ENCODE peak calls at places on chromosomes 11 and 22, in eight cellular contexts. B is cardiac fibroblast, J is NCI-H1092, H is iris pigment epithelial cell, K is mammary epithelial cell, T is NCI-H1105, N is endothelial cell, V is choroid plexus epithelial cell. E is an unnamed sample.

GRCh38 chr11:1778141-1778911 is 14.6 kb upstream of the CTSD start:
- DNase-seq in J (no peak), K (peak), V (no peak), N (no peak), T (no peak), H (no peak), B (no peak), E (no peak)

GRCh38 chr11:120563698-120564572 is 52.4 kb downstream of the GRIK4 start:
- DNase-seq in N (peak), J (peak), V (peak), H (peak), B (no peak), K (no peak), T (peak), E (peak)

GRCh38 chr11:14133381-14133780 is 170.9 kb downstream of the SPON1 start:
- DNase-seq in T (no peak), H (no peak), J (no peak), K (no peak), B (no peak), V (no peak), N (no peak), E (no peak)

GRCh38 chr11:69358398-69359080 is 64.6 kb downstream of the MYEOV start:
- DNase-seq in H (no peak), N (no peak), J (no peak), K (no peak), V (no peak), T (no peak), B (no peak), E (no peak)

GRCh38 chr11:73203790-73204189 is 14.3 kb upstream of the P2RY2 start:
- DNase-seq in V (no peak), N (no peak), B (no peak), T (no peak), K (no peak), H (no peak), J (no peak), E (no peak)

GRCh38 chr11:70367071-70367470 is 31.3 kb upstream of the CTTN start:
- DNase-seq in T (no peak), J (no peak), B (no peak), H (peak), N (no peak), K (no peak), V (peak), E (no peak)

GRCh38 chr22:20076627-20077172 is 3.3 kb upstream of the DGCR8 start:
- DNase-seq in K (no peak), B (no peak), V (no peak), H (no peak), N (no peak), J (no peak), T (no peak), E (no peak)

GRCh38 chr22:42316988-42317387 is 46.5 kb upstream of the TCF20 start:
- DNase-seq in N (no peak), H (no peak), T (no peak), V (peak), B (peak), K (peak), J (no peak), E (no peak)

GRCh38 chr22:46501701-46502100 is 35.7 kb downstream of the CELSR1 start:
- DNase-seq in H (peak), B (peak), T (no peak), J (no peak), V (peak), K (peak), N (no peak), E (no peak)

GRCh38 chr11:14542384-14542783 is 22.2 kb upstream of the PSMA1 start:
- DNase-seq in N (no peak), V (no peak), B (no peak), H (no peak), J (peak), K (no peak), T (peak), E (peak)

GRCh38 chr11:116881153-116881552 is 43.7 kb upstream of the APOA1 start:
- DNase-seq in B (no peak), J (no peak), V (no peak), H (no peak), N (no peak), T (no peak), K (no peak), E (no peak)

GRCh38 chr11:121334973-121335711 is 42.6 kb downstream of the SC5D start:
- DNase-seq in H (peak), K (no peak), B (no peak), J (no peak), T (peak), N (no peak), V (peak), E (no peak)

GRCh38 chr11:19498986-19499669 is 213.5 kb upstream of the NAV2 start:
- DNase-seq in T (peak), K (peak), V (peak), N (no peak), B (peak), H (peak), J (no peak), E (no peak)

GRCh38 chr22:46732513-46732912 is 5.5 kb downstream of the CERK start:
- DNase-seq in K (no peak), T (no peak), B (no peak), N (no peak), H (no peak), V (no peak), J (no peak), E (no peak)

GRCh38 chr22:30206964-30207363 is 39.6 kb downstream of the LIF start:
- DNase-seq in V (peak), B (peak), H (peak), K (peak), T (no peak), N (no peak), J (no peak), E (no peak)

GRCh38 chr11:6414874-6415328 is 4.0 kb downstream of the APBB1 start:
- DNase-seq in H (no peak), B (no peak), J (no peak), T (no peak), V (no peak), K (no peak), N (no peak), E (no peak)

GRCh38 chr22:29837780-29838598 is at the start of gene ASCC2:
- DNase-seq in H (peak), J (peak), K (peak), V (peak), N (peak), T (peak), B (peak), E (peak)

GRCh38 chr11:70603756-70604211 is 205.5 kb downstream of the CTTN start:
- DNase-seq in J (no peak), T (peak), H (no peak), N (no peak), B (no peak), V (no peak), K (peak), E (no peak)

GRCh38 chr11:29159552-29160465 is 857.0 kb downstream of the KCNA4 start:
- DNase-seq in N (peak), J (peak), V (peak), H (peak), T (peak), B (peak), K (peak), E (peak)

GRCh38 chr22:25478573-25478972 is 85.9 kb upstream of the GRK3 start:
- DNase-seq in J (no peak), B (no peak), V (no peak), T (no peak), N (no peak), K (no peak), H (no peak), E (no peak)

GRCh38 chr11:35145249-35145648 is 6.3 kb downstream of the CD44 start:
- DNase-seq in T (no peak), V (peak), J (no peak), N (no peak), B (peak), K (no peak), H (peak), E (no peak)

GRCh38 chr11:124899376-124900145 is 1.9 kb upstream of the ROBO4 start:
- DNase-seq in N (no peak), B (peak), K (peak), H (no peak), T (no peak), J (no peak), V (no peak), E (no peak)

GRCh38 chr11:124867700-124868099 is 2.5 kb downstream of the ROBO3 start:
- DNase-seq in V (peak), J (peak), H (peak), B (peak), T (peak), K (no peak), N (no peak), E (peak)

GRCh38 chr11:567036-567628 is 6.4 kb downstream of the RASSF7 start:
- DNase-seq in J (no peak), V (no peak), K (no peak), H (no peak), T (no peak), B (no peak), N (no peak), E (no peak)

GRCh38 chr22:23064381-23065068 is 5.8 kb upstream of the GNAZ start:
- DNase-seq in K (no peak), T (no peak), H (no peak), V (no peak), B (no peak), N (no peak), J (no peak), E (no peak)

GRCh38 chr22:42880815-42881214 is 23.7 kb upstream of the ARFGAP3 start:
- DNase-seq in V (no peak), J (no peak), T (no peak), H (no peak), K (no peak), N (no peak), B (no peak), E (no peak)

E was measured in COR-L47.